ENCODE peak calls at places on chromosomes 1 and 21, in eight cellular contexts. N is neural progenitor cell, D is OCI-LY7, K is GM23248, Z is HCT116, I is MM.1S, V is GM23338, F is PC-3. S is an unnamed sample.

GRCh38 chr21:21163904-21164303 is 165.7 kb downstream of the NCAM2 start:
- DNase-seq in N (peak), D (peak), K (peak), Z (peak), I (peak), V (peak), F (peak), S (peak)

GRCh38 chr1:9985001-9985400 is 12.0 kb upstream of the RBP7 start:
- DNase-seq in N (no peak), D (no peak), K (no peak), Z (no peak), I (no peak), V (no peak), F (no peak), S (no peak)

GRCh38 chr1:247212012-247212411 is 40.2 kb upstream of the ZNF124 start:
- DNase-seq in N (no peak), D (peak), K (no peak), Z (no peak), I (peak), V (no peak), F (no peak), S (no peak)

GRCh38 chr1:7595338-7595737 is 175.8 kb upstream of the VAMP3 start:
- DNase-seq in N (peak), D (no peak), K (peak), Z (no peak), I (no peak), V (no peak), F (no peak), S (no peak)

GRCh38 chr21:43866233-43866632 is 1.2 kb downstream of the AGPAT3 start:
- DNase-seq in N (peak), D (peak), K (peak), Z (no peak), I (peak), V (peak), F (peak), S (peak)

GRCh38 chr1:153728305-153729066 is 636 bp downstream of the INTS3 start:
- DNase-seq in N (peak), D (peak), K (peak), Z (no peak), I (no peak), V (peak), F (peak), S (peak)

GRCh38 chr1:9835758-9836631 is 12.2 kb upstream of the CLSTN1 start:
- DNase-seq in N (peak), D (no peak), K (no peak), Z (no peak), I (no peak), V (peak), F (peak), S (peak)

GRCh38 chr1:53585116-53585515 is 125.9 kb downstream of the DMRTB1 start:
- DNase-seq in N (no peak), D (peak), K (no peak), Z (no peak), I (peak), V (no peak), F (no peak), S (peak)

GRCh38 chr1:171801395-171801990 is 20.0 kb downstream of the METTL13 start:
- DNase-seq in N (peak), D (peak), K (peak), Z (no peak), I (peak), V (peak), F (peak), S (peak)

GRCh38 chr1:235648954-235649721 is 446 bp downstream of the GNG4 start:
- DNase-seq in N (peak), D (no peak), K (peak), Z (no peak), I (peak), V (peak), F (peak), S (peak)

GRCh38 chr1:162676087-162676486 is 43.8 kb downstream of the DDR2 start:
- DNase-seq in N (no peak), D (no peak), K (peak), Z (no peak), I (no peak), V (no peak), F (peak), S (peak)

GRCh38 chr21:35136586-35137254 is 87.6 kb upstream of the RUNX1 start:
- DNase-seq in N (no peak), D (no peak), K (peak), Z (peak), I (no peak), V (peak), F (peak), S (peak)

GRCh38 chr1:64505944-64506658 is 36.2 kb downstream of the CACHD1 start:
- DNase-seq in N (no peak), D (no peak), K (no peak), Z (no peak), I (no peak), V (no peak), F (peak), S (peak)

GRCh38 chr21:43646550-43647260 is 12.6 kb downstream of the HSF2BP start:
- DNase-seq in N (peak), D (peak), K (peak), Z (peak), I (peak), V (peak), F (peak), S (peak)

GRCh38 chr1:243719476-243719875 is 130.6 kb downstream of the AKT3 start:
- DNase-seq in N (no peak), D (no peak), K (no peak), Z (no peak), I (no peak), V (no peak), F (peak), S (no peak)

GRCh38 chr1:145858238-145858936 is 494 bp downstream of the PIAS3 start:
- DNase-seq in N (peak), D (peak), K (peak), Z (no peak), I (peak), V (peak), F (peak), S (peak)

GRCh38 chr1:78284354-78284753 is 206.4 kb upstream of the PTGFR start:
- DNase-seq in N (no peak), D (no peak), K (peak), Z (no peak), I (no peak), V (no peak), F (no peak), S (no peak)

GRCh38 chr1:164588388-164589341 is 29.7 kb downstream of the PBX1 start:
- DNase-seq in N (peak), D (no peak), K (peak), Z (no peak), I (no peak), V (peak), F (no peak), S (peak)

GRCh38 chr1:181704556-181704955 is 221.2 kb downstream of the CACNA1E start:
- DNase-seq in N (peak), D (no peak), K (no peak), Z (no peak), I (no peak), V (no peak), F (no peak), S (no peak)

GRCh38 chr1:79198841-79199240 is 192.3 kb upstream of the ADGRL4 start:
- DNase-seq in N (no peak), D (no peak), K (peak), Z (no peak), I (no peak), V (no peak), F (peak), S (no peak)

GRCh38 chr21:45256021-45256911 is 31.4 kb downstream of the POFUT2 start:
- DNase-seq in N (no peak), D (no peak), K (no peak), Z (no peak), I (no peak), V (no peak), F (no peak), S (no peak)

GRCh38 chr1:239387304-239388231 is 1.2 kb downstream of the CHRM3 start:
- DNase-seq in N (peak), D (no peak), K (no peak), Z (no peak), I (peak), V (peak), F (peak), S (peak)

GRCh38 chr1:115718011-115718754 is 50.3 kb downstream of the CASQ2 start:
- DNase-seq in N (no peak), D (no peak), K (no peak), Z (no peak), I (no peak), V (no peak), F (no peak), S (no peak)

GRCh38 chr1:203422656-203423055 is 53.0 kb upstream of the PRELP start:
- DNase-seq in N (no peak), D (no peak), K (peak), Z (no peak), I (no peak), V (no peak), F (peak), S (no peak)

GRCh38 chr1:158043232-158043631 is 49.8 kb downstream of the KIRREL1 start:
- DNase-seq in N (peak), D (no peak), K (no peak), Z (no peak), I (no peak), V (peak), F (no peak), S (peak)

DNA sequence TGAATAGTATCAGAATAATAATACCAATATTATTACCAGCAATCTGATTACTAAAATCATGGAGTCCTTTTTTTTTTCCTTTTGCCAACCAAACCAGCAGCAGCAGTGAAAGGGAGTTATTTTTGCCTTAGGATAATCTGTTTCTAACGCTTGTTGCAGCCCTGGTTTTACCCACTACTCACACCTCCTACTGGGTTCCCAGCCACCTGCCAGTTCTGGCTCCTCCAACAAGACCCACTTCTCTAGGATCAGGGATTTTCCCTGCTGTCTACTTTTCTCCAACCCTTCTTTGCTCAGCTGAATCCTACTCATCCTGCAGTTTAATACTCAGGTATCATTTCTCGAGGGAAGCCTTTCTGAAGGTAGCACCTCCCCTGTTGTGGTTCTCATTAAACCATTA is 96.8 kb upstream of the BCAR3 start:
- DNase-seq in N (no peak), D (no peak), K (no peak), Z (no peak), I (no peak), V (no peak), F (no peak), S (no peak)
- TF ChIP-seq EZH2phosphoT487 in N (no peak), D (no peak), K (no peak), Z (no peak), I (no peak), V (no peak), F (no peak), S (no peak)

GRCh38 chr1:22320703-22321344 is 130.8 kb upstream of the ZBTB40 start:
- DNase-seq in N (no peak), D (no peak), K (no peak), Z (no peak), I (no peak), V (no peak), F (no peak), S (no peak)
- TF ChIP-seq EZH2phosphoT487 in N (no peak), D (no peak), K (no peak), Z (no peak), I (no peak), V (no peak), F (no peak), S (no peak)

DNA sequence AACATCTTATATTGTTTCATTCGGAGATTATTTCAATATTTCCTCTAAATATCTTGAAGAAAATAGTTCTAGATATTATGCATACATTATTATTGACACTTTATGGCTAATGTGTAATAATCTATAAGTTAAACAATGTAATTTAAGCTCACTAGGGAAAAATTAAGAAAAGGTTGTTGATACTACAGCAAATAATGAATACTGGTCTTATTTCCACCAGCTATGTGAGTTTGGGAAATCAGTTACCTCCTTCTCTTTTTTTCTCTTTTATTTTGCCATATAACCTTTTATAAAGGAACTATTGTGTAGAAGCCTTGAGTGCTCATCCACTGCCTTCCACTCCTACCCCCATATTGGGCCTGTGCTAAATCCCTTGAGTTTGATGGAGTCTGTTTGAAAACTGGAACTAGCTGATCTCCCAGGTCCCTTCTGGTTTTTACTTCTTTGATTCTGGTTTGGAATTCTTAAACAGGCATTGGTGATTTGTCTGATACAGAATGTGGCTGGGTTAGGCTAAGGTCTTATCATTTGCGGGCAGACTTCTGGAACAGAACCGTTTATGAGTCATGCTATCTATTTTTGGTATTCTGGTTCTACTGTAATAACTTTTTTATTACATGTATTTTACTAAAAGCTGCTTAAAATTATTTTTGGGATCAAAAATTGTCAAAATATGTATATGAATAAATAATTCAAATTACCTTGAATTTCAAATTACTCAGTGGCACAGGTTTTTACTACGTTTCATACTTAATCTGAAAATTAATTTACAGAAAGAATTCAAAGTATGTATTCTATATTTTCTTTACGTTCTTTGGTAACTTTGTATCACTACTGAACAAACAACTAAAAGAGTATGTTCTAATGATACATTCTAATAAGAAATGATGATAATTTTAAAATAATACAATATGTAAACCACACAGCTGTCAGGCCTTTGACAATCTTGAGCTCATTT is 5.0 kb upstream of the CDC14A start:
- DNase-seq in N (no peak), D (no peak), K (no peak), Z (no peak), I (no peak), V (no peak), F (no peak), S (no peak)
- TF ChIP-seq EZH2phosphoT487 in N (no peak), D (no peak), K (no peak), Z (no peak), I (no peak), V (no peak), F (no peak), S (no peak)

DNA sequence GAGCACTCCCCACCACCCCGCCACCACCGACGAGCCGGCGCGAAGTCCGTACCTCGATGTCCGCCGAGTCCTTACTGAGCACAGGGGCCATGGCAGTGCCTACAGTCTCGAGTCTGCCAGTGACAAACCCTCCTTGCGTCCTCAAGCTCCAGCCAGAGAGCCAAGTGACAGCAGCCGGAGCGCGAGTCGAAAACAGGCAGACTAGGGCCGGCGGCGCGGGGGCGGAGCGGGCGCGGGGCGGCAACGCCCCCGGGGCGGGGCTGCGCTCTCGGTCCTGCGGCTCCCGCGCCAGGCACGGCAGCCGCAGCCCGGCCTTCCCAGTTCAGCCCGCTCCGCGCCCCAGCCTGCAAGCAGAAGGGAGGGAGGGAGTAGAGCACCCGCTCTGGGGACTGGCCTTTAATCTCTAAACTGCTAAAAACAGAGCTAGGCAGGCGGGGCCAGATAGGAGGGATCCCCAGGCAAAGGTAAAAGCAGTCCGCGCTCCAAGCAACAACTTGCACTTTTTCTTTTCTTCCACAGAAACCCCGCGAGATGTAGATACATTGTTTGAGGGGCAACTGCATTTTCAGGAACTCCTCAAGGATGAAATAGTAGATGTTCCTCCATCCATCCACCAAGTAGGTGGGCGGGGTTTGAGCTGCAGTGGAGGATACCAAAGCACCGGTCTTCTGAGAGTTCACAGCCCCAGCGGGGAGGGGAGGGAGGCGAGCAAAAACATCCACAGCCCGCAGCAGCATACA is at the start of gene DPYD:
- DNase-seq in N (peak), D (peak), K (peak), Z (peak), I (peak), V (peak), F (peak), S (peak)
- TF ChIP-seq EZH2phosphoT487 in N (no peak), D (no peak), K (no peak), Z (no peak), I (no peak), V (no peak), F (no peak), S (no peak)

DNA sequence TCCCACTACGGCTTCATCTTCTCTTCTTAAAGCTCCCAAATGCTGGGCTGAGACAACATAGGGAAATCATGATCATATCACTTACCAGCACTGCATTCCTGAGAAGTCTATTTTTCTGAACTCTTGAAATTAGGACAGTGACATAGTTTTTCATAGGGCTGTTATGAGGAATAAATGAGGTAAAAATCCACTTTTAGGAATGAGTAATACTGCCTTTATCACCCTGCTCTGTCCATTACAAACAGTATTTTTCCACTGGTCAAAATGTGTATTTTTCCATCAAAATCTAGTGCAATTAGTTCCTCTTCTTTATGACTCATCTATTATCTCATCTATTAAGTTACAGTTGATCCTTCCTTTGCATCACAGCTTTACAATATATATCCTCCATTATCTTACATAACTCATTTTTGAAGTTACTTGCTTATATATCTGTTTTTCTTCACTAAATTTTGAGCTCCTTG is 36.9 kb downstream of the PRRX1 start:
- DNase-seq in N (no peak), D (no peak), K (peak), Z (no peak), I (no peak), V (no peak), F (no peak), S (no peak)
- TF ChIP-seq EZH2phosphoT487 in N (no peak), D (no peak), K (no peak), Z (no peak), I (no peak), V (no peak), F (no peak), S (no peak)

DNA sequence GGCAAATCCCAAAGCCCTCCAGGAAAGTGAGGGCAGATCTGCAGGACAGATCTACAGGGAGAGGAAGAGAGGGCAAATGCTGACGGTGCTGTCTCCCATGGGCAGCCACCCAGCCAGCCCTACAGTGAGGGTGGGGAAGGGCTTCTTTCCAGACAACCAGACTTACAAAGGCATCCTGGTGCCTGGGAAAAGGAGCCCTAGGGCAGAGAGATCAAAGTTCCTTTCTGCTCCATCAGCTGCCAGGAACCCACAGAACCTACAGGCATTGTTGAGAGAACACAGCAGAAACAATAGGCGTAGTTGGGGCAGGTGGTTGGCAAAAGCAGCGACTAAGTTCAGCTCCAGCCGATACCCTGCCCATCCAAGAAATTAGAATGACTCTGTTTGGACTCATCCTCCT is 332.4 kb downstream of the KCNH1 start:
- DNase-seq in N (peak), D (no peak), K (no peak), Z (no peak), I (no peak), V (no peak), F (no peak), S (no peak)
- TF ChIP-seq EZH2phosphoT487 in N (no peak), D (no peak), K (no peak), Z (no peak), I (no peak), V (no peak), F (no peak), S (no peak)

GRCh38 chr1:159088050-159088449 is 11.5 kb upstream of the AIM2 start:
- DNase-seq in N (no peak), D (no peak), K (peak), Z (no peak), I (no peak), V (no peak), F (peak), S (no peak)
- TF ChIP-seq EZH2phosphoT487 in N (no peak), D (no peak), K (no peak), Z (no peak), I (no peak), V (no peak), F (no peak), S (no peak)

DNA sequence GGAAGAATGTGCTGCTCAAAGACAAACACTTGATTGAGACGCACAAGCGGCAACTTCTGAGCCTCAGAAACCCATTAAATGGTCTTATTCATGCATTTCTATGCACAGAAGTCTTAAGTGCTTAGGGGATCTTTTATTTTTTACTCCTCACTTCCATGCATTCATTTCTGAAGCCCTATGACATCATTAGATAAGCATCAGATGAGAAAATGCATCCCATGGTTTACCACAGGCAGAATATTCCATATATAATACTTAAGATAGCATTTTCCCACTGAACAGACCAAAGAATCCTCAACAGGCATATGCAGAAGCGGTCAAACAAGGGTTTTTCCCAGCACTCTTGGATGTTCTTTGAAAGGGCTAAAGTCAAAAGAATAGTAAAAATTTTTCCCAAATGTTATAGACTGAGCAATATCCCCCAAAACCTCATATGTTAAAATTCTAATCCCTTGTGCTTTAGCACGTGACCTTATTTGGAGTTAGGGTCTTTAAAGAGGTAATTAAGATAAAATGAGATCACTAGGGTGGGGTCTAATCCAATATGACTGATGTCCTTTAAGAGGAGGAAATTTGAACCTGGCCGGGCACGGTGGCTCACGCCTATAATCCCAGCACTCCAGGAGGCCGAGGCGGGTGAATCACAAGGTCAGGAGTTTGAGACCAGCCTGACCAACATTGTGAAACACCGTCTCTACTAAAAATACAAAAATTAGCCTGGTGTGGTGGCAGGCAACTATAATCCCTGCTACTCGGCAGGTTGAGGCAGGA is 22.6 kb upstream of the FAM89A start:
- DNase-seq in N (no peak), D (no peak), K (no peak), Z (no peak), I (no peak), V (no peak), F (no peak), S (no peak)
- TF ChIP-seq EZH2phosphoT487 in N (no peak), D (no peak), K (no peak), Z (no peak), I (no peak), V (no peak), F (no peak), S (no peak)

GRCh38 chr1:109912214-109912861 is 1.7 kb downstream of the CSF1 start:
- DNase-seq in N (no peak), D (no peak), K (peak), Z (no peak), I (no peak), V (no peak), F (no peak), S (no peak)
- TF ChIP-seq EZH2phosphoT487 in N (no peak), D (no peak), K (no peak), Z (no peak), I (no peak), V (no peak), F (no peak), S (no peak)

S was measured in hepatocyte.